ENCODE peak calls at places on chromosomes 13 and 19, in six cellular contexts. O is MM.1S, K is HCT116, E is GM23248, H is SK-N-SH, C is Karpas-422. D is an unnamed sample.

GRCh38 chr19:20273951-20274578 is 107.1 kb downstream of the ZNF486 start:
- DNase-seq in H (no peak), O (no peak), E (no peak), K (no peak), C (peak; percentile 53), D (no peak)

GRCh38 chr13:99311748-99312492 is 4.7 kb upstream of the GPR183 start:
- DNase-seq in H (peak; percentile 19), O (no peak), K (no peak), C (no peak), E (peak; percentile 67), D (no peak)

GRCh38 chr19:50242586-50242985 is 39.2 kb downstream of the MYH14 start:
- DNase-seq in C (no peak), K (no peak), E (peak; percentile 49), O (no peak), H (no peak), D (no peak)

GRCh38 chr13:89688908-89689307 is 1658.6 kb upstream of the MIR17HG start:
- DNase-seq in O (no peak), E (no peak), K (no peak), C (no peak), H (no peak), D (no peak)

GRCh38 chr13:74204606-74205312 is 70.6 kb upstream of the KLF12 start:
- DNase-seq in C (no peak), E (peak; percentile 50), K (no peak), O (no peak), H (no peak), D (no peak)

GRCh38 chr19:2469102-2469914 is 6.6 kb upstream of the GADD45B start:
- DNase-seq in K (peak; percentile 80), C (no peak), E (peak; percentile 83), H (no peak), O (peak; percentile 90), D (peak; percentile 54)

GRCh38 chr13:49499889-49500660 is 4.3 kb downstream of the PHF11 start:
- DNase-seq in C (no peak), K (no peak), E (peak; percentile 86), O (peak; percentile 8), H (no peak), D (no peak)

GRCh38 chr19:41192574-41193419 is at the start of gene CYP2S1:
- DNase-seq in H (no peak), E (peak; percentile 20), C (no peak), K (peak; percentile 15), O (no peak), D (no peak)

GRCh38 chr13:81562598-81562997 is 1221.7 kb upstream of the SPRY2 start:
- DNase-seq in K (no peak), H (no peak), E (no peak), C (no peak), O (no peak), D (no peak)

GRCh38 chr13:107625648-107626047 is 589.7 kb downstream of the LIG4 start:
- DNase-seq in E (no peak), K (no peak), O (no peak), C (no peak), H (no peak), D (no peak)
- H3K9me2 ChIP-seq in E (no peaks in the 10 kb centered on the region), K (no peaks in the 10 kb centered on the region), O (no peaks in the 10 kb centered on the region), C (no peaks in the 10 kb centered on the region), H (no peaks in the 10 kb centered on the region), D (no peaks in the 10 kb centered on the region)

GRCh38 chr13:114043421-114044053 is 69.7 kb upstream of the C13orf46 start:
- DNase-seq in K (no peak), E (peak; percentile 85), C (no peak), O (no peak), H (peak; percentile 83), D (no peak)
- H4K20me1 ChIP-seq in K (no peaks in the 10 kb centered on the region), E (no peaks in the 10 kb centered on the region), C (no peaks in the 10 kb centered on the region), O (no peaks in the 10 kb centered on the region), H (peaks cover 19% of the 10 kb centered on the region), D (no peaks in the 10 kb centered on the region)

DNA sequence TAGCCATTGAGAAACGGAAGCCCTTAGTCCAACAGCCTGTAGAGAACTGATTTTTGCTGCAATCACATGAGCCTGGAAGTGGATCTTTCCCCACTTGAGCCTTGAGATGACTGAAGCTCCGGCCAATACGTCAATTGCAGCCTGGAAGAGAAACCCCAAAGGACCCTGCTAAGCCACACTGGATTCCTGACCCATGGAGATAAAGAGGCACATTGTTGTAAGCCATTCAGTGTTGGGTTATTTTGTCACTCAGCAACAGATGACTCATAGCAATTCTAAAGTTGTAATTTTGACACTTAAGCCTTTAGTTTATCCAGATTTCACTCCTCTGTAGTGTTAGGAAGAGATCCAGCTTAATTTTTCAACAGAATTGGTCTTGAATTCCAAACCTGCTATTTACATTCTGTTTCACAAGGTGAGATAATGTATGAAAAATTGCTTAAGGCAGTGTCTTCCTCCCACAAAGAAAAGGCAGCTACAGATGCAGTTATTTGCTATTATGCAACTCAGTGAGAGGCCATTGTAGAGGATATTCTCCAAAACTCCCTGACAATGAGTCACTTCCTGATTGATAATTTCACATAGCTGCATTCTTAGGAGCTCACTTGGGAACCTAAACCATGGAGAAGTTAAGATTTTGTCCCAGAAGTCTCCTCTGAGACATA is 59.4 kb upstream of the TSHZ3 start:
- DNase-seq in H (no peak), C (no peak), K (no peak), O (no peak), E (peak; percentile 90), D (no peak)
- H3K9me2 ChIP-seq in H (no peaks in the 10 kb centered on the region), C (no peaks in the 10 kb centered on the region), K (no peaks in the 10 kb centered on the region), O (no peaks in the 10 kb centered on the region), E (no peaks in the 10 kb centered on the region), D (no peaks in the 10 kb centered on the region)

GRCh38 chr19:31292639-31293185 is 56.5 kb downstream of the TSHZ3 start:
- DNase-seq in C (no peak), K (no peak), O (no peak), E (no peak), H (no peak), D (no peak)

GRCh38 chr19:31290926-31291590 is 58.2 kb downstream of the TSHZ3 start:
- DNase-seq in O (no peak), E (no peak), K (no peak), C (no peak), H (no peak), D (no peak)

GRCh38 chr19:31289381-31289880 is 59.8 kb downstream of the TSHZ3 start:
- DNase-seq in O (no peak), E (no peak), K (no peak), H (no peak), C (no peak), D (no peak)

GRCh38 chr19:31286491-31286890 is 62.7 kb downstream of the TSHZ3 start:
- DNase-seq in E (peak; percentile 17), K (no peak), C (no peak), O (no peak), H (no peak), D (no peak)

DNA sequence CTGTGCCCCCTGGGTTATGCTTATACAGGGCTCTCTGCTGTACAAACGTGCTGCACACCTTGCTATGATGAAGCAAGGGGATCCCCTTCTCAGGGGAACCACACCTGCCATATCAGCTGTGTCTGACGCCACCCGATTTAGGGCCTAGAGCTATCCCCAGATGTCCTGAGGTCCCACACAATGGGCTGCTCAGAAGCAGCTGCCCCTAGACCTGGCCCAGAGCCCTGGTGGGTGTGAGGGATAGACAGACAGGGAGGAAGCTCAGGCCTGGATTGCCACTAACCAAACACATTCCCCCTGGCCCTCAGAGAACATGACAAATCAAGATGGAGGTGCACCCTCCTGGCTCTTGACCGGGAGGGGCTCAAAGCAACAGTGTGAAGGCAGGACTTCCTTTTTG is 59.3 kb downstream of the TSHZ3 start:
- DNase-seq in O (no peak), K (no peak), E (no peak), H (no peak), C (no peak), D (no peak)
- H4K20me1 ChIP-seq in O (no peaks in the 10 kb centered on the region), K (no peaks in the 10 kb centered on the region), E (no peaks in the 10 kb centered on the region), H (no peaks in the 10 kb centered on the region), C (no peaks in the 10 kb centered on the region), D (no peaks in the 10 kb centered on the region)

D was measured in PC-9.